ENCODE peak calls at places on chromosome 12, in nine cellular contexts. One of them, this sample, is unnamed.

GRCh38 chr12:98644712-98645571 is at the start of the genes APAF1 and IKBIP:
- DNase-seq in bronchial epithelial cell: peak; percentile 85
- DNase-seq in upper lobe of right lung: peak; percentile 99
- DNase-seq in left ventricle myocardium inferior: peak; percentile 99
- DNase-seq in ovary: peak; percentile 95
- DNase-seq in keratinocyte: peak; percentile 65
- DNase-seq in effector memory CD4-positive, alpha-beta T cell: peak; percentile 93
- DNase-seq in cardiac muscle cell: peak; percentile 97
- DNase-seq in uterus: peak; percentile 95
- DNase-seq in this sample: peak; percentile 100

GRCh38 chr12:95282266-95282665 is 64.7 kb downstream of the VEZT start:
- DNase-seq in bronchial epithelial cell: no peak
- DNase-seq in upper lobe of right lung: no peak
- DNase-seq in left ventricle myocardium inferior: no peak
- DNase-seq in ovary: no peak
- DNase-seq in keratinocyte: no peak
- DNase-seq in effector memory CD4-positive, alpha-beta T cell: no peak
- DNase-seq in cardiac muscle cell: no peak
- DNase-seq in uterus: no peak
- DNase-seq in this sample: no peak

GRCh38 chr12:113405687-113406086 is 2.0 kb upstream of the SDS start:
- DNase-seq in bronchial epithelial cell: no peak
- DNase-seq in upper lobe of right lung: no peak
- DNase-seq in left ventricle myocardium inferior: no peak
- DNase-seq in ovary: no peak
- DNase-seq in keratinocyte: no peak
- DNase-seq in effector memory CD4-positive, alpha-beta T cell: no peak
- DNase-seq in cardiac muscle cell: no peak
- DNase-seq in uterus: no peak
- DNase-seq in this sample: peak; percentile 40

GRCh38 chr12:70960484-70960883 is 39.9 kb upstream of the PTPRR start:
- DNase-seq in bronchial epithelial cell: peak; percentile 40
- DNase-seq in upper lobe of right lung: no peak
- DNase-seq in left ventricle myocardium inferior: no peak
- DNase-seq in ovary: no peak
- DNase-seq in keratinocyte: no peak
- DNase-seq in effector memory CD4-positive, alpha-beta T cell: no peak
- DNase-seq in cardiac muscle cell: no peak
- DNase-seq in uterus: no peak
- DNase-seq in this sample: no peak

GRCh38 chr12:65935906-65936528 is 111.7 kb downstream of the HMGA2 start:
- DNase-seq in bronchial epithelial cell: no peak
- DNase-seq in upper lobe of right lung: no peak
- DNase-seq in left ventricle myocardium inferior: no peak
- DNase-seq in ovary: no peak
- DNase-seq in keratinocyte: no peak
- DNase-seq in effector memory CD4-positive, alpha-beta T cell: no peak
- DNase-seq in cardiac muscle cell: no peak
- DNase-seq in uterus: no peak
- DNase-seq in this sample: no peak

GRCh38 chr12:20656600-20656999 is 38.5 kb upstream of the SLCO1C1 start:
- DNase-seq in bronchial epithelial cell: no peak
- DNase-seq in upper lobe of right lung: no peak
- DNase-seq in left ventricle myocardium inferior: no peak
- DNase-seq in ovary: no peak
- DNase-seq in keratinocyte: no peak
- DNase-seq in effector memory CD4-positive, alpha-beta T cell: no peak
- DNase-seq in cardiac muscle cell: no peak
- DNase-seq in uterus: no peak
- DNase-seq in this sample: no peak

GRCh38 chr12:54294152-54294913 is 6.5 kb downstream of the NFE2 start:
- DNase-seq in bronchial epithelial cell: no peak
- DNase-seq in upper lobe of right lung: peak; percentile 85
- DNase-seq in left ventricle myocardium inferior: peak; percentile 53
- DNase-seq in ovary: no peak
- DNase-seq in keratinocyte: no peak
- DNase-seq in effector memory CD4-positive, alpha-beta T cell: peak; percentile 42
- DNase-seq in cardiac muscle cell: peak; percentile 31
- DNase-seq in uterus: no peak
- DNase-seq in this sample: peak; percentile 97

GRCh38 chr12:97758586-97758985 is 296.0 kb downstream of the RMST start:
- DNase-seq in bronchial epithelial cell: no peak
- DNase-seq in upper lobe of right lung: no peak
- DNase-seq in left ventricle myocardium inferior: no peak
- DNase-seq in ovary: no peak
- DNase-seq in keratinocyte: no peak
- DNase-seq in effector memory CD4-positive, alpha-beta T cell: no peak
- DNase-seq in cardiac muscle cell: no peak
- DNase-seq in uterus: no peak
- DNase-seq in this sample: no peak

GRCh38 chr12:61037792-61038191 is 1222.4 kb upstream of the USP15 start:
- DNase-seq in bronchial epithelial cell: peak; percentile 92
- DNase-seq in upper lobe of right lung: no peak
- DNase-seq in left ventricle myocardium inferior: no peak
- DNase-seq in ovary: no peak
- DNase-seq in keratinocyte: no peak
- DNase-seq in effector memory CD4-positive, alpha-beta T cell: no peak
- DNase-seq in cardiac muscle cell: no peak
- DNase-seq in uterus: no peak
- DNase-seq in this sample: no peak

GRCh38 chr12:2690348-2691000 is 104.3 kb upstream of the FKBP4 start:
- DNase-seq in bronchial epithelial cell: no peak
- DNase-seq in upper lobe of right lung: no peak
- DNase-seq in left ventricle myocardium inferior: no peak
- DNase-seq in ovary: no peak
- DNase-seq in keratinocyte: no peak
- DNase-seq in effector memory CD4-positive, alpha-beta T cell: no peak
- DNase-seq in cardiac muscle cell: no peak
- DNase-seq in uterus: no peak
- DNase-seq in this sample: no peak

GRCh38 chr12:105882404-105882803 is 256.4 kb downstream of the NUAK1 start:
- DNase-seq in bronchial epithelial cell: no peak
- DNase-seq in upper lobe of right lung: no peak
- DNase-seq in left ventricle myocardium inferior: peak; percentile 33
- DNase-seq in ovary: no peak
- DNase-seq in keratinocyte: no peak
- DNase-seq in effector memory CD4-positive, alpha-beta T cell: no peak
- DNase-seq in cardiac muscle cell: no peak
- DNase-seq in uterus: peak; percentile 69
- DNase-seq in this sample: no peak

GRCh38 chr12:69563166-69563762 is 22.0 kb upstream of the CCT2 start:
- DNase-seq in bronchial epithelial cell: no peak
- DNase-seq in upper lobe of right lung: no peak
- DNase-seq in left ventricle myocardium inferior: no peak
- DNase-seq in ovary: no peak
- DNase-seq in keratinocyte: no peak
- DNase-seq in effector memory CD4-positive, alpha-beta T cell: no peak
- DNase-seq in cardiac muscle cell: no peak
- DNase-seq in uterus: no peak
- DNase-seq in this sample: no peak

GRCh38 chr12:2384533-2385328 is 331.9 kb downstream of the CACNA1C start:
- DNase-seq in bronchial epithelial cell: no peak
- DNase-seq in upper lobe of right lung: no peak
- DNase-seq in left ventricle myocardium inferior: no peak
- DNase-seq in ovary: no peak
- DNase-seq in keratinocyte: no peak
- DNase-seq in effector memory CD4-positive, alpha-beta T cell: no peak
- DNase-seq in cardiac muscle cell: no peak
- DNase-seq in uterus: peak; percentile 72
- DNase-seq in this sample: peak; percentile 71

DNA sequence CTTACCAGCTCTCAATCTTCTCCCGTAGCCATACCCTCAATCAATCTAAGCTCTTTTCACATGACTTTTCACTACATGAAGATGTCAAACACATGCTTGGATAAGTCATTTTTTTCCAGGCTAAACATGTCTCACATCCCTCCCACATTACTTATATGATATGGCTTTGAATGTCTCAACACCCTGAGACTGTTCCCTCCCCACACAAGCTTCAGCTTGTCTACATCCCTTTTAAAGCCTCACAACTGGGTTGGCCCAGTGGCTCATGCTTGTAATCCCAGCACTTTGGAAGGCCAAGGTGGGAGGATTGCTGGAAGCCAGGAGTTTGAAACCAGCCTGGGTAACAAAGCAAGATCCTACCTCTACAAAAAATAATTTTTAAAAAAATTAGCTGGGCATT is 18.5 kb downstream of the ANAPC5 start:
- DNase-seq in bronchial epithelial cell: peak; percentile 78
- DNase-seq in upper lobe of right lung: no peak
- DNase-seq in left ventricle myocardium inferior: no peak
- DNase-seq in ovary: no peak
- DNase-seq in keratinocyte: no peak
- DNase-seq in effector memory CD4-positive, alpha-beta T cell: no peak
- DNase-seq in cardiac muscle cell: no peak
- DNase-seq in uterus: no peak
- DNase-seq in this sample: no peak
- H3K36me3 ChIP-seq in bronchial epithelial cell: peaks cover 16% of the 10 kb centered on the region
- H3K36me3 ChIP-seq in upper lobe of right lung: peaks cover 95% of the 10 kb centered on the region
- H3K36me3 ChIP-seq in left ventricle myocardium inferior: peaks cover 81% of the 10 kb centered on the region
- H3K36me3 ChIP-seq in ovary: no peaks in the 10 kb centered on the region
- H3K36me3 ChIP-seq in keratinocyte: peaks cover 18% of the 10 kb centered on the region
- H3K36me3 ChIP-seq in effector memory CD4-positive, alpha-beta T cell: peaks cover 67% of the 10 kb centered on the region
- H3K36me3 ChIP-seq in cardiac muscle cell: peaks cover 44% of the 10 kb centered on the region
- H3K36me3 ChIP-seq in uterus: no peaks in the 10 kb centered on the region
- H3K36me3 ChIP-seq in this sample: peaks cover 78% of the 10 kb centered on the region

GRCh38 chr12:42085596-42085995 is 59.1 kb downstream of the GXYLT1 start:
- DNase-seq in bronchial epithelial cell: no peak
- DNase-seq in upper lobe of right lung: no peak
- DNase-seq in left ventricle myocardium inferior: no peak
- DNase-seq in ovary: no peak
- DNase-seq in keratinocyte: no peak
- DNase-seq in effector memory CD4-positive, alpha-beta T cell: no peak
- DNase-seq in cardiac muscle cell: no peak
- DNase-seq in uterus: no peak
- DNase-seq in this sample: no peak

GRCh38 chr12:42086021-42086420 is 58.7 kb downstream of the GXYLT1 start:
- DNase-seq in bronchial epithelial cell: no peak
- DNase-seq in upper lobe of right lung: no peak
- DNase-seq in left ventricle myocardium inferior: no peak
- DNase-seq in ovary: no peak
- DNase-seq in keratinocyte: no peak
- DNase-seq in effector memory CD4-positive, alpha-beta T cell: no peak
- DNase-seq in cardiac muscle cell: no peak
- DNase-seq in uterus: no peak
- DNase-seq in this sample: no peak

GRCh38 chr12:42084522-42084921 is 60.2 kb downstream of the GXYLT1 start:
- DNase-seq in bronchial epithelial cell: no peak
- DNase-seq in upper lobe of right lung: no peak
- DNase-seq in left ventricle myocardium inferior: no peak
- DNase-seq in ovary: no peak
- DNase-seq in keratinocyte: no peak
- DNase-seq in effector memory CD4-positive, alpha-beta T cell: no peak
- DNase-seq in cardiac muscle cell: no peak
- DNase-seq in uterus: no peak
- DNase-seq in this sample: no peak
- H3K36me3 ChIP-seq in bronchial epithelial cell: no peaks in the 10 kb centered on the region
- H3K36me3 ChIP-seq in upper lobe of right lung: peaks cover 5% of the 10 kb centered on the region
- H3K36me3 ChIP-seq in left ventricle myocardium inferior: peaks cover 5% of the 10 kb centered on the region
- H3K36me3 ChIP-seq in ovary: no peaks in the 10 kb centered on the region
- H3K36me3 ChIP-seq in keratinocyte: no peaks in the 10 kb centered on the region
- H3K36me3 ChIP-seq in effector memory CD4-positive, alpha-beta T cell: no peaks in the 10 kb centered on the region
- H3K36me3 ChIP-seq in cardiac muscle cell: no peaks in the 10 kb centered on the region
- H3K36me3 ChIP-seq in uterus: no peaks in the 10 kb centered on the region
- H3K36me3 ChIP-seq in this sample: peaks cover 30% of the 10 kb centered on the region

DNA sequence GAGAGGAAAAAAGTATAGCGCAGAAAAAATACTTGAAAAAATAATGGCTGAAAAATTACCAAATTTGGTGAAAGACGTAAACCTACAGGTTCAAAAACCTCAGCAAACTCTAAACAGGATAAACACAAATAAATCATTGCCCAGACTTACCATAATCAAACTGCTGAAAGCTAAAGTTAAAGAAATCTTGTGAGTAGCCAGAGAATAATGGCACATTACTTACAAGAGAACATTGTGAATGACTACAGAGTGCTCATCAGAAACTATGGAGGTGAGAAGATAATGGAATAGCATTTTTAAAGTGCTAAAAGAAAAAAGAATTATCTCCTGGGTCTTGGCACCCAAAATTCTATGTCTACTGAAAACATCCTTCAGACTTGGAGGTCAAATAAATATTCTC is 36.0 kb downstream of the ATF1 start:
- DNase-seq in bronchial epithelial cell: no peak
- DNase-seq in upper lobe of right lung: no peak
- DNase-seq in left ventricle myocardium inferior: no peak
- DNase-seq in ovary: no peak
- DNase-seq in keratinocyte: no peak
- DNase-seq in effector memory CD4-positive, alpha-beta T cell: no peak
- DNase-seq in cardiac muscle cell: no peak
- DNase-seq in uterus: no peak
- DNase-seq in this sample: no peak
- H3K36me3 ChIP-seq in bronchial epithelial cell: peaks cover 8% of the 10 kb centered on the region
- H3K36me3 ChIP-seq in upper lobe of right lung: peaks cover 54% of the 10 kb centered on the region
- H3K36me3 ChIP-seq in left ventricle myocardium inferior: peaks cover 56% of the 10 kb centered on the region
- H3K36me3 ChIP-seq in ovary: no peaks in the 10 kb centered on the region
- H3K36me3 ChIP-seq in keratinocyte: peaks cover 6% of the 10 kb centered on the region
- H3K36me3 ChIP-seq in effector memory CD4-positive, alpha-beta T cell: peaks cover 33% of the 10 kb centered on the region
- H3K36me3 ChIP-seq in cardiac muscle cell: peaks cover 21% of the 10 kb centered on the region
- H3K36me3 ChIP-seq in uterus: no peaks in the 10 kb centered on the region
- H3K36me3 ChIP-seq in this sample: peaks cover 71% of the 10 kb centered on the region

GRCh38 chr12:110314308-110314707 is 33.3 kb downstream of the ATP2A2 start:
- DNase-seq in bronchial epithelial cell: peak; percentile 72
- DNase-seq in upper lobe of right lung: no peak
- DNase-seq in left ventricle myocardium inferior: no peak
- DNase-seq in ovary: no peak
- DNase-seq in keratinocyte: no peak
- DNase-seq in effector memory CD4-positive, alpha-beta T cell: no peak
- DNase-seq in cardiac muscle cell: no peak
- DNase-seq in uterus: no peak
- DNase-seq in this sample: no peak

GRCh38 chr12:110312581-110313360 is 31.7 kb downstream of the ATP2A2 start:
- DNase-seq in bronchial epithelial cell: peak; percentile 96
- DNase-seq in upper lobe of right lung: no peak
- DNase-seq in left ventricle myocardium inferior: no peak
- DNase-seq in ovary: peak; percentile 19
- DNase-seq in keratinocyte: no peak
- DNase-seq in effector memory CD4-positive, alpha-beta T cell: peak; percentile 3
- DNase-seq in cardiac muscle cell: no peak
- DNase-seq in uterus: peak; percentile 46
- DNase-seq in this sample: peak; percentile 30

GRCh38 chr12:110311903-110312302 is 30.9 kb downstream of the ATP2A2 start:
- DNase-seq in bronchial epithelial cell: no peak
- DNase-seq in upper lobe of right lung: no peak
- DNase-seq in left ventricle myocardium inferior: no peak
- DNase-seq in ovary: no peak
- DNase-seq in keratinocyte: no peak
- DNase-seq in effector memory CD4-positive, alpha-beta T cell: no peak
- DNase-seq in cardiac muscle cell: no peak
- DNase-seq in uterus: no peak
- DNase-seq in this sample: peak; percentile 24

GRCh38 chr12:110307372-110307771 is 26.3 kb downstream of the ATP2A2 start:
- DNase-seq in bronchial epithelial cell: no peak
- DNase-seq in upper lobe of right lung: no peak
- DNase-seq in left ventricle myocardium inferior: no peak
- DNase-seq in ovary: no peak
- DNase-seq in keratinocyte: no peak
- DNase-seq in effector memory CD4-positive, alpha-beta T cell: no peak
- DNase-seq in cardiac muscle cell: no peak
- DNase-seq in uterus: no peak
- DNase-seq in this sample: peak; percentile 26

DNA sequence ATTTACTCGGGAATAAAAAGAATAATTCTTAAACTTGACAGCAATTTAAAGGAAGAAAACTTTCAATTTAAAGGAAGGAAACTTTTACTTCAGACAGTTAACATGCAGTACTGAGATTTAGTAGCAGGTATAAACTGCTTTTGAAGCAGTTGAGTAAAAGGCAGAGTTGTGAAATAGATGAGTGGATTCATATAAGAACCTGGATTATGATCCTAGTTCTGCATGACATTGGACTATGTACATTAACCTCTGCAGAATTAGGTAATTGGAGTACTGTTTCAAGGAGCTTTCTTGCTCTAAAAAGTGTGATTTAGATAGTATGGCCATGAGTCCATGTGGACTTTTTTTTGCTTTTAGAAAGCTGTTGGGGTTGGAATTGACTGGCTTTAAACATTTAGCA is 29.7 kb downstream of the ATP2A2 start:
- DNase-seq in bronchial epithelial cell: no peak
- DNase-seq in upper lobe of right lung: no peak
- DNase-seq in left ventricle myocardium inferior: no peak
- DNase-seq in ovary: no peak
- DNase-seq in keratinocyte: no peak
- DNase-seq in effector memory CD4-positive, alpha-beta T cell: no peak
- DNase-seq in cardiac muscle cell: no peak
- DNase-seq in uterus: no peak
- DNase-seq in this sample: no peak
- H3K36me3 ChIP-seq in bronchial epithelial cell: peaks cover 5% of the 10 kb centered on the region
- H3K36me3 ChIP-seq in upper lobe of right lung: peaks cover 7% of the 10 kb centered on the region
- H3K36me3 ChIP-seq in left ventricle myocardium inferior: peaks cover 62% of the 10 kb centered on the region
- H3K36me3 ChIP-seq in ovary: no peaks in the 10 kb centered on the region
- H3K36me3 ChIP-seq in keratinocyte: peaks cover 12% of the 10 kb centered on the region
- H3K36me3 ChIP-seq in effector memory CD4-positive, alpha-beta T cell: peaks cover 10% of the 10 kb centered on the region
- H3K36me3 ChIP-seq in cardiac muscle cell: peaks cover 17% of the 10 kb centered on the region
- H3K36me3 ChIP-seq in uterus: no peaks in the 10 kb centered on the region
- H3K36me3 ChIP-seq in this sample: peaks cover 83% of the 10 kb centered on the region

This sample was measured in endodermal cell.